ENCODE peak calls at places on chromosomes 3 and 15, in eight cellular contexts. X is activated CD4-positive, alpha-beta T cell treated with anti-CD3 and anti-CD28 coated beads, Interleukin-2, amount 10 ng/mL, durations not matched to agents 7 days and 5 days; Z is NB4; O is activated CD8-positive, alpha-beta memory T cell treated with anti-CD3 and anti-CD28 coated beads for 1 hour; C is uterus; F is hippocampal formation; L is mesothelial cell of epicardium; T is fibroblast of the aortic adventitia. I is an unnamed sample.

GRCh38 chr15:41957021-41957897 is 15.1 kb downstream of the EHD4 start:
- DNase-seq in X (no peak), Z (no peak), O (no peak), C (no peak), F (no peak), L (no peak), T (no peak), I (no peak)

GRCh38 chr3:15271030-15271429 is 61.4 kb downstream of the SH3BP5 start:
- DNase-seq in X (no peak), Z (no peak), O (no peak), C (peak), F (no peak), L (no peak), T (no peak), I (no peak)

GRCh38 chr15:70226337-70226980 is 128.7 kb upstream of the TLE3 start:
- DNase-seq in X (no peak), Z (no peak), O (no peak), C (no peak), F (no peak), L (no peak), T (no peak), I (no peak)

GRCh38 chr3:141426404-141427034 is 58.2 kb downstream of the ZBTB38 start:
- DNase-seq in X (no peak), Z (no peak), O (no peak), C (peak), F (peak), L (no peak), T (peak), I (peak)

GRCh38 chr3:190338717-190339116 is 16.5 kb upstream of the CLDN1 start:
- DNase-seq in X (no peak), Z (no peak), O (no peak), C (no peak), F (no peak), L (no peak), T (peak), I (peak)

GRCh38 chr3:13700362-13700761 is 151.4 kb downstream of the FBLN2 start:
- DNase-seq in X (no peak), Z (no peak), O (no peak), C (no peak), F (no peak), L (no peak), T (no peak), I (no peak)

GRCh38 chr15:63466378-63467192 is 37.8 kb upstream of the USP3 start:
- DNase-seq in X (peak), Z (peak), O (no peak), C (peak), F (peak), L (no peak), T (peak), I (peak)

GRCh38 chr3:25821746-25822573 is 32.1 kb downstream of the OXSM start:
- DNase-seq in X (no peak), Z (no peak), O (no peak), C (no peak), F (no peak), L (no peak), T (no peak), I (no peak)

GRCh38 chr3:99171815-99172214 is 270.3 kb upstream of the DCBLD2 start:
- DNase-seq in X (no peak), Z (no peak), O (no peak), C (no peak), F (no peak), L (no peak), T (no peak), I (no peak)

GRCh38 chr15:64354683-64355558 is 1.1 kb downstream of the CSNK1G1 start:
- DNase-seq in X (peak), Z (peak), O (peak), C (no peak), F (no peak), L (no peak), T (no peak), I (no peak)